ENCODE peak calls at places on chromosome 18, in four cellular contexts. Y is cardiac muscle cell; U is left ventricle myocardium inferior; V is effector CD4-positive, alpha-beta T cell. B is an unnamed sample.
A peak's percentile ranks its signal among the peaks of the same experiment; 100 is the strongest.

GRCh38 chr18:68417166-68417776 is 297.6 kb downstream of the TMX3 start:
- DNase-seq in Y (no peak), U (no peak), V (no peak), B (no peak)

GRCh38 chr18:50606609-50607008 is 46.7 kb downstream of the MAPK4 start:
- DNase-seq in Y (no peak), U (no peak), V (no peak), B (no peak)

GRCh38 chr18:73646196-73646595 is 501.4 kb downstream of the FBXO15 start:
- DNase-seq in Y (peak; percentile 14), U (no peak), V (no peak), B (no peak)

GRCh38 chr18:36706313-36706881 is 122.4 kb downstream of the TPGS2 start:
- DNase-seq in Y (no peak), U (no peak), V (no peak), B (no peak)

GRCh38 chr18:36532394-36532793 is 234.9 kb downstream of the FHOD3 start:
- DNase-seq in Y (peak; percentile 66), U (no peak), V (no peak), B (no peak)

GRCh38 chr18:39840406-39840805 is 2114.6 kb upstream of the PIK3C3 start:
- DNase-seq in Y (peak; percentile 71), U (no peak), V (no peak), B (no peak)

GRCh38 chr18:22185298-22185697 is 15.9 kb downstream of the GATA6 start:
- DNase-seq in Y (no peak), U (peak; percentile 52), V (no peak), B (no peak)

GRCh38 chr18:68822926-68823325 is 25.0 kb downstream of the CCDC102B start:
- DNase-seq in Y (no peak), U (no peak), V (no peak), B (no peak)

GRCh38 chr18:48992791-48993555 is 42.2 kb upstream of the SMAD7 start:
- DNase-seq in Y (no peak), U (no peak), V (no peak), B (peak; percentile 67)

GRCh38 chr18:43211059-43211458 is 66.2 kb downstream of the SYT4 start:
- DNase-seq in Y (no peak), U (no peak), V (no peak), B (no peak)

GRCh38 chr18:21315741-21316187 is 73.7 kb downstream of the GREB1L start:
- DNase-seq in Y (no peak), U (no peak), V (no peak), B (no peak)

GRCh38 chr18:36993068-36993467 is 164.1 kb downstream of the KIAA1328 start:
- DNase-seq in Y (peak; percentile 42), U (no peak), V (no peak), B (no peak)

GRCh38 chr18:13253786-13254755 is 35.5 kb downstream of the LDLRAD4 start:
- DNase-seq in Y (no peak), U (no peak), V (no peak), B (no peak)

GRCh38 chr18:3086865-3087264 is 73.9 kb upstream of the LPIN2 start:
- DNase-seq in Y (no peak), U (no peak), V (no peak), B (no peak)

GRCh38 chr18:49664086-49664890 is 102.4 kb downstream of the LIPG start:
- DNase-seq in Y (peak; percentile 37), U (peak; percentile 59), V (no peak), B (no peak)

GRCh38 chr18:28281400-28281799 is 104.5 kb upstream of the CDH2 start:
- DNase-seq in Y (no peak), U (no peak), V (no peak), B (no peak)

GRCh38 chr18:67515987-67516431 is 511 bp downstream of the DSEL start:
- DNase-seq in Y (peak; percentile 91), U (peak; percentile 82), V (peak; percentile 38), B (peak; percentile 88)

GRCh38 chr18:36279001-36279400 is 18.5 kb upstream of the FHOD3 start:
- DNase-seq in Y (no peak), U (no peak), V (no peak), B (no peak)

GRCh38 chr18:8480506-8481328 is 128.5 kb upstream of the RAB12 start:
- DNase-seq in Y (peak; percentile 84), U (peak; percentile 20), V (no peak), B (no peak)

B was measured in Right ventricle myocardium inferior.